ENCODE peak calls at places on chromosome 11, in ten cellular contexts. K is NCI-H1092; D is GM19239; P is BE2C; C is omental fat pad; F is brain microvascular endothelial cell; B is activated CD4-positive, alpha-beta T cell treated with anti-CD3 and anti-CD28 coated beads for 48 hours; H is HCT116; L is germinal center; J is fibroblast of mammary gland. I is an unnamed sample.

GRCh38 chr11:8271106-8271886 is 7.6 kb upstream of the LMO1 start:
- DNase-seq in K (no peak), D (no peak), P (no peak), C (no peak), F (no peak), B (no peak), H (no peak), L (no peak), J (no peak), I (no peak)

GRCh38 chr11:69468911-69469885 is 12.3 kb upstream of the LINC01488 start:
- DNase-seq in K (no peak), D (no peak), P (no peak), C (no peak), F (no peak), B (no peak), H (no peak), L (no peak), J (no peak), I (no peak)

GRCh38 chr11:119416606-119417580 is 6.1 kb downstream of the THY1 start:
- DNase-seq in K (no peak), D (no peak), P (no peak), C (no peak), F (no peak), B (no peak), H (no peak), L (no peak), J (peak; percentile 73), I (no peak)

GRCh38 chr11:100576044-100577021 is 110.8 kb upstream of the ARHGAP42 start:
- DNase-seq in K (peak; percentile 37), D (peak; percentile 17), P (peak; percentile 42), C (no peak), F (peak; percentile 42), B (peak; percentile 2), H (peak; percentile 43), L (peak; percentile 8), J (peak; percentile 75), I (peak; percentile 49)

GRCh38 chr11:32334822-32335221 is 100.5 kb downstream of the WT1 start:
- DNase-seq in K (no peak), D (no peak), P (peak; percentile 23), C (no peak), F (no peak), B (peak; percentile 56), H (peak; percentile 55), L (no peak), J (peak; percentile 9), I (no peak)

GRCh38 chr11:6724013-6724412 is 40.9 kb upstream of the MRPL17 start:
- DNase-seq in K (no peak), D (no peak), P (no peak), C (no peak), F (no peak), B (no peak), H (no peak), L (no peak), J (no peak), I (no peak)

GRCh38 chr11:40302669-40303068 is 1156.8 kb downstream of the LRRC4C start:
- DNase-seq in K (no peak), D (no peak), P (no peak), C (no peak), F (peak; percentile 69), B (no peak), H (no peak), L (no peak), J (peak; percentile 20), I (no peak)

GRCh38 chr11:65384301-65384889 is 1.9 kb upstream of the SLC25A45 start:
- DNase-seq in K (no peak), D (no peak), P (no peak), C (no peak), F (no peak), B (peak; percentile 28), H (no peak), L (no peak), J (peak; percentile 79), I (no peak)

GRCh38 chr11:13535819-13536218 is 40.0 kb upstream of the PTH start:
- DNase-seq in K (no peak), D (no peak), P (no peak), C (no peak), F (no peak), B (no peak), H (peak; percentile 6), L (no peak), J (no peak), I (no peak)

GRCh38 chr11:68117896-68118470 is 3.2 kb downstream of the CHKA start:
- DNase-seq in K (no peak), D (no peak), P (no peak), C (no peak), F (no peak), B (no peak), H (no peak), L (no peak), J (no peak), I (no peak)

GRCh38 chr11:83087035-83087434 is 15.3 kb upstream of the RAB30 start:
- DNase-seq in K (peak; percentile 7), D (no peak), P (no peak), C (no peak), F (no peak), B (no peak), H (no peak), L (no peak), J (peak; percentile 28), I (no peak)

GRCh38 chr11:114250993-114251796 is 45.0 kb upstream of the NNMT start:
- DNase-seq in K (no peak), D (no peak), P (no peak), C (no peak), F (no peak), B (no peak), H (no peak), L (no peak), J (peak; percentile 53), I (no peak)

GRCh38 chr11:5597953-5598352 is 1.5 kb downstream of the TRIM6 start:
- DNase-seq in K (no peak), D (no peak), P (no peak), C (no peak), F (no peak), B (no peak), H (no peak), L (no peak), J (no peak), I (no peak)

GRCh38 chr11:112156594-112157273 is 7.2 kb downstream of the IL18 start:
- DNase-seq in K (no peak), D (no peak), P (no peak), C (no peak), F (no peak), B (no peak), H (no peak), L (no peak), J (no peak), I (no peak)

GRCh38 chr11:111370902-111371578 is 8.0 kb downstream of the POU2AF1 start:
- DNase-seq in K (no peak), D (no peak), P (no peak), C (no peak), F (no peak), B (peak; percentile 64), H (no peak), L (no peak), J (no peak), I (no peak)

GRCh38 chr11:65357856-65358356 is 3.4 kb downstream of the TIGD3 start:
- DNase-seq in K (no peak), D (no peak), P (no peak), C (no peak), F (no peak), B (no peak), H (no peak), L (no peak), J (no peak), I (no peak)

GRCh38 chr11:44316388-44317240 is 6.7 kb upstream of the ALX4 start:
- DNase-seq in K (peak; percentile 84), D (no peak), P (no peak), C (no peak), F (no peak), B (peak; percentile 14), H (no peak), L (no peak), J (no peak), I (no peak)

GRCh38 chr11:4025248-4025956 is 69.2 kb upstream of the RRM1 start:
- DNase-seq in K (no peak), D (no peak), P (peak; percentile 10), C (no peak), F (no peak), B (no peak), H (no peak), L (no peak), J (peak; percentile 59), I (no peak)

GRCh38 chr11:95451682-95452081 is 220.7 kb upstream of the SESN3 start:
- DNase-seq in K (no peak), D (no peak), P (no peak), C (no peak), F (peak; percentile 80), B (no peak), H (no peak), L (no peak), J (peak; percentile 91), I (no peak)

GRCh38 chr11:68505596-68505995 is 45.0 kb downstream of the PPP6R3 start:
- DNase-seq in K (no peak), D (no peak), P (no peak), C (no peak), F (peak; percentile 45), B (no peak), H (no peak), L (no peak), J (peak; percentile 14), I (no peak)

GRCh38 chr11:73838443-73839122 is 38.1 kb downstream of the COA4 start:
- DNase-seq in K (no peak), D (no peak), P (no peak), C (no peak), F (peak; percentile 36), B (no peak), H (no peak), L (no peak), J (no peak), I (no peak)

GRCh38 chr11:117442869-117443239 is 115.2 kb downstream of the CEP164 start:
- DNase-seq in K (no peak), D (no peak), P (no peak), C (no peak), F (no peak), B (no peak), H (no peak), L (no peak), J (no peak), I (no peak)

GRCh38 chr11:68480193-68480592 is 19.6 kb downstream of the PPP6R3 start:
- DNase-seq in K (no peak), D (no peak), P (no peak), C (no peak), F (no peak), B (no peak), H (no peak), L (no peak), J (no peak), I (no peak)

GRCh38 chr11:94494200-94494545 is 389 bp downstream of the ANKRD49 start:
- DNase-seq in K (no peak), D (no peak), P (no peak), C (no peak), F (no peak), B (no peak), H (no peak), L (no peak), J (peak; percentile 11), I (no peak)

GRCh38 chr11:73350908-73351636 is 25.1 kb upstream of the RELT start:
- DNase-seq in K (peak; percentile 50), D (peak; percentile 87), P (peak; percentile 50), C (no peak), F (peak; percentile 61), B (peak; percentile 68), H (peak; percentile 41), L (peak; percentile 86), J (peak; percentile 85), I (peak; percentile 70)

GRCh38 chr11:119432484-119433368 is 9.8 kb upstream of the THY1 start:
- DNase-seq in K (no peak), D (no peak), P (no peak), C (no peak), F (peak; percentile 33), B (no peak), H (no peak), L (no peak), J (peak; percentile 99), I (no peak)

GRCh38 chr11:36684840-36685800 is 87.1 kb upstream of the RAG2 start:
- DNase-seq in K (no peak), D (no peak), P (no peak), C (no peak), F (no peak), B (peak; percentile 47), H (no peak), L (no peak), J (no peak), I (no peak)